ENCODE peak calls at places on chromosomes 16 and 17, in eight cellular contexts. K is kidney; P is ascending aorta; A is upper lobe of right lung; B is CD8-positive, alpha-beta T cell; S is GM12865; I is heart left ventricle; D is omental fat pad. Z is an unnamed sample.

GRCh38 chr16:2987854-2988253 is 7.6 kb upstream of the PKMYT1 start:
- DNase-seq in K (no peak), P (no peak), A (no peak), B (no peak), S (no peak), I (no peak), D (no peak), Z (no peak)

GRCh38 chr17:2057714-2058520 is 3.0 kb downstream of the HIC1 start:
- DNase-seq in K (peak; percentile 81), P (no peak), A (no peak), B (no peak), S (peak; percentile 45), I (no peak), D (no peak), Z (no peak)

GRCh38 chr17:30549864-30550511 is 72.8 kb downstream of the GOSR1 start:
- DNase-seq in K (no peak), P (no peak), A (no peak), B (no peak), S (no peak), I (no peak), D (no peak), Z (no peak)

GRCh38 chr17:40303706-40304450 is 5.1 kb upstream of the RARA start:
- DNase-seq in K (no peak), P (peak; percentile 63), A (no peak), B (no peak), S (no peak), I (no peak), D (no peak), Z (no peak)

GRCh38 chr17:83126275-83126930 is 47.0 kb downstream of the METRNL start:
- DNase-seq in K (peak; percentile 55), P (peak; percentile 60), A (peak; percentile 44), B (no peak), S (no peak), I (peak; percentile 20), D (no peak), Z (no peak)

GRCh38 chr17:68061512-68062313 is 26.2 kb downstream of the KPNA2 start:
- DNase-seq in K (no peak), P (peak; percentile 45), A (no peak), B (no peak), S (peak; percentile 67), I (peak; percentile 33), D (no peak), Z (no peak)

GRCh38 chr17:45839442-45839841 is 5.2 kb upstream of the SPPL2C start:
- DNase-seq in K (peak; percentile 52), P (no peak), A (no peak), B (no peak), S (no peak), I (peak; percentile 8), D (no peak), Z (no peak)

GRCh38 chr17:42698736-42699414 is 16.5 kb downstream of the CNTNAP1 start:
- DNase-seq in K (no peak), P (no peak), A (peak; percentile 57), B (no peak), S (no peak), I (peak; percentile 72), D (no peak), Z (no peak)

GRCh38 chr17:59620518-59621259 is 994 bp downstream of the CLTC start:
- DNase-seq in K (peak; percentile 62), P (peak; percentile 75), A (peak; percentile 68), B (peak; percentile 33), S (peak; percentile 69), I (peak; percentile 54), D (no peak), Z (peak; percentile 75)

GRCh38 chr16:71722801-71723536 is 1.5 kb downstream of the PHLPP2 start:
- DNase-seq in K (peak; percentile 89), P (peak; percentile 82), A (peak; percentile 83), B (peak; percentile 38), S (peak; percentile 61), I (peak; percentile 74), D (peak; percentile 39), Z (peak; percentile 59)

GRCh38 chr16:63702981-63703590 is 1418.8 kb downstream of the CDH11 start:
- DNase-seq in K (peak; percentile 70), P (no peak), A (no peak), B (no peak), S (no peak), I (no peak), D (no peak), Z (no peak)

GRCh38 chr16:86345521-86345920 is 164.8 kb upstream of the FOXF1 start:
- DNase-seq in K (no peak), P (no peak), A (no peak), B (no peak), S (no peak), I (no peak), D (no peak), Z (no peak)

GRCh38 chr16:66604376-66605176 is at the start of gene CMTM3:
- DNase-seq in K (peak; percentile 86), P (peak; percentile 83), A (peak; percentile 87), B (peak; percentile 56), S (peak; percentile 60), I (peak; percentile 66), D (peak; percentile 58), Z (peak; percentile 84)

GRCh38 chr17:82931696-82932060 is 91.9 kb upstream of the ZNF750 start:
- DNase-seq in K (peak; percentile 80), P (peak; percentile 66), A (peak; percentile 57), B (no peak), S (no peak), I (peak; percentile 80), D (peak; percentile 46), Z (no peak)

GRCh38 chr16:6646891-6647290 is 685.8 kb upstream of the RBFOX1 start:
- DNase-seq in K (no peak), P (no peak), A (no peak), B (no peak), S (no peak), I (no peak), D (no peak), Z (no peak)

DNA sequence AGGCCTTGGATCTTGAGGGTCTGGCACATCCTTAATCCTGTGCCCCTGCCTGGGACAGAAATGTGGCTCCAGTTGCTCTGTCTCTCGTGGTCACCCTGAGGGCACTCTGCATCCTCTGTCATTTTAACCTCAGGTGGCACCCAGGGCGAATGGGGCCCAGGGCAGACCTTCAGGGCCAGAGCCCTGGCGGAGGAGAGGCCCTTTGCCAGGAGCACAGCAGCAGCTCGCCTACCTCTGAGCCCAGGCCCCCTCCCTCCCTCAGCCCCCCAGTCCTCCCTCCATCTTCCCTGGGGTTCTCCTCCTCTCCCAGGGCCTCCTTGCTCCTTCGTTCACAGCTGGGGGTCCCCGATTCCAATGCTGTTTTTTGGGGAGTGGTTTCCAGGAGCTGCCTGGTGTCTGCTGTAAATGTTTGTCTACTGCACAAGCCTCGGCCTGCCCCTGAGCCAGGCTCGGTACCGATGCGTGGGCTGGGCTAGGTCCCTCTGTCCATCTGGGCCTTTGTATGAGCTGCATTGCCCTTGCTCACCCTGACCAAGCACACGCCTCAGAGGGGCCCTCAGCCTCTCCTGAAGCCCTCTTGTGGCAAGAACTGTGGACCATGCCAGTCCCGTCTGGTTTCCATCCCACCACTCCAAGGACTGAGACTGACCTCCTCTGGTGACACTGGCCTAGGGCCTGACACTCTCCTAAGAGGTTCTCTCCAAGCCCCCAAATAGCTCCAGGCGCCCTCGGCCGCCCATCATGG is 4.0 kb upstream of the ADGRG3 start:
- DNase-seq in K (peak; percentile 40), P (no peak), A (no peak), B (no peak), S (no peak), I (no peak), D (no peak), Z (no peak)
- TF ChIP-seq CTCF in K (no peak), P (no peak), A (no peak), B (no peak), S (no peak), I (no peak), D (no peak), Z (no peak)

DNA sequence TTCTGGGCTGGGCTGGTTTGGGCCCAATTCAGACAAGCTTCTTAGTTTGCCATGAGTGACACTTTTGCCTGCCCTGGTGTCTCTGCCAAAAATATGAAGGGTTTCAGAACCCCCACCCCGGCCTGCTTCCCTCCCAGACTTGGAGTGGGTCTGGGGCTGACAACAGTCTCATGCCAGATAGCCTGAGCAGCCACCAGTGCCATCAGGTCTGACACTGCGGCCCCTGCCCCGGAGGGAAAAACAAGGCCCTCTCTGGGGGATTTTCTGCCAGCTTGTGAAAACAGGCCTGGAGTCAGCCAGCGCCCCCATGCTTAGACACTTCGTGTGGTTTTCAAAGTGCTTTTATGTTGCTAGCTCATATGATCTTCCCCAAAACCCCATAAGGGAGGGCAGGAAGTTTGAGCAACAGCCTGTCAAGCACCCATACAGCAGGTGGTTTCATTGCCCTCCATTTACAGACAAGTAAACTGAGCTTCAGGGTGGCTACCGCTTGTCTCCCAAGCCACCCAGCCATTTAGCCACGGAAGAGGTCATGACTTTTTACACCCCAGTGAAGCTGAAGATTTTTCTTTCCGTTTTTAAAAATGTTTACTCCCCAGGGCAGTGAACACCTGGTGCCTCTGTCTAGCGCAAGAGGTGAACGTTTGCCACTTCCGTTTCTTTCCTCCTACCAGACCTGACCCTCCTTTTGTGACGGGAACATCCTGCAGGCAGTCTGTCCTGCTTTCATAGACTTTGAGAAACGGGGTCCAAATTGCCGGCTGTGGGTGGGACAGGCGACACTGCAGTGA is 300.6 kb downstream of the SEC14L1 start:
- DNase-seq in K (no peak), P (no peak), A (no peak), B (peak; percentile 59), S (peak; percentile 98), I (no peak), D (no peak), Z (peak; percentile 91)
- TF ChIP-seq CTCF in K (no peak), P (no peak), A (no peak), B (no peak), S (peak; percentile 5), I (no peak), D (no peak), Z (peak; percentile 43)

DNA sequence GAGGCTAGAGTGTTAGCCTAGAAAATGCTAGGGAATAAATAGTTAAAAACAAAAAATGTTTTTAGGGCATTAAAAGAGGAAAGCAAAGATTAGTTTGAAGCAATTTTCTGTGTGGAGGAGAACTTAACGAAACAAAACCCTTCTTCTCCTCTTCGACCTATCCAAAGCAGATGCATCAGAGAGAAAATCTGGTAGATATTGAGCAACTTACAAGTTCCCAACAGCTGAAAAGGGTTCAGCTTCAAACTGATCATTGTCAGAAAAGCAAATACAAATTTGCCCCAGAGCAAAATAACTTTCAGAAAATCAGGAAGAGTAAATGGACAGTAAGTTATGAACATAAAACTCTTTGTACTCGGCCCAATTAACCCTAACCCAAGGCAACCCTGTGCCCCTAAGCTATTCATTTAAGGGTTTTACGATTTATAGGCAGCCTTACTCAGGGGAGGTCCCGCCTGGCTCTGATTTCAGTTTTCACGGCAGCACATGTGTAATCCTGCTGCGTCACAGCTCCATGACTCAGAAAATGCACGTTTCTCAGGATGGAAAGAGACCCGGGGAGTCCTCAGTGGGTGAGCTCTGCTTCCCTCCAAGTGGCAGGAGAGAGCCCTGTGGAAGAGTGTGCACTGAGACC is 405.7 kb upstream of the SALL1 start:
- DNase-seq in K (no peak), P (no peak), A (no peak), B (no peak), S (no peak), I (no peak), D (no peak), Z (no peak)
- TF ChIP-seq CTCF in K (no peak), P (no peak), A (no peak), B (no peak), S (no peak), I (no peak), D (no peak), Z (no peak)

DNA sequence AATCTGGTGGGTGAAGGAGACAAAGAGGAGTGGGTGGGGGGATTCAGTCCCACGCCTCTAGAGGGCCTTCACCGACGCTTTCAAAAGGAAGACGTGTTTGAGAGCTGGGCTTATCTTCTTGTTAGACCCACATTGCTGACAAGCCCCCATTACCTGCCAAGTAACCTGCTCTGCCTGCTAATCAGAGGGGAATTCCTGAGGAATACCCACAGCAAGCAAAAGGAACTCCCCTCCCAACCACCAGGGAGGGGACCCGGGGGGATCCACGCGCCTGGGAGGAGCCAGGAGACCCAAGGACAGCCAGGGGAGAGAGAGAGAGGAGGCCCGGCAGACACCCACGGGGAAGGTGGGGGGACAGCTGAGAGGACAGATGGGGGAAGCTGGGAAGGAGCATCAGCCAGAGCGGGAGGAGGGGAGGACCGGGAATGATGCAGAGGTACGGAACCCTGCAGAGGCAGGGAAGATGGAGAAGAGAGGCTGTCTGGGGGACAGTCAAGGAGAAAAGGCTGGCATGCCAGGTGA is 986 bp downstream of the MTMR4 start:
- DNase-seq in K (no peak), P (no peak), A (no peak), B (no peak), S (peak; percentile 68), I (no peak), D (no peak), Z (no peak)
- TF ChIP-seq CTCF in K (no peak), P (no peak), A (no peak), B (no peak), S (peak; percentile 2), I (no peak), D (no peak), Z (peak; percentile 16)